ENCODE peak calls at places on chromosomes 4 and X, in four cellular contexts. One of them, this sample, is unnamed.

GRCh38 chrX:20623448-20623847 is 356.7 kb upstream of the RPS6KA3 start:
- DNase-seq in K562: no peak
- DNase-seq in GM12878: no peak
- DNase-seq in SK-N-SH: no peak
- DNase-seq in this sample: no peak

GRCh38 chrX:39725928-39726619 is 371.7 kb downstream of the BCOR start:
- DNase-seq in K562: no peak
- DNase-seq in GM12878: no peak
- DNase-seq in SK-N-SH: peak; percentile 24
- DNase-seq in this sample: no peak

GRCh38 chrX:97027384-97027922 is 143.7 kb downstream of the RPA4 start:
- DNase-seq in GM12878: no peak
- DNase-seq in K562: no peak
- DNase-seq in SK-N-SH: no peak
- DNase-seq in this sample: peak; percentile 0

GRCh38 chrX:150694738-150695410 is 1.7 kb downstream of the MTMR1 start:
- DNase-seq in GM12878: no peak
- DNase-seq in SK-N-SH: no peak
- DNase-seq in K562: peak; percentile 11
- DNase-seq in this sample: no peak

GRCh38 chrX:106898462-106898861 is 4.7 kb downstream of the RIPPLY1 start:
- DNase-seq in SK-N-SH: peak; percentile 14
- DNase-seq in GM12878: peak; percentile 16
- DNase-seq in K562: peak; percentile 12
- DNase-seq in this sample: peak; percentile 80

GRCh38 chr4:139229534-139230039 is 50.4 kb downstream of the MGARP start:
- DNase-seq in K562: peak; percentile 27
- DNase-seq in GM12878: no peak
- DNase-seq in SK-N-SH: peak; percentile 59
- DNase-seq in this sample: peak; percentile 50

GRCh38 chrX:24117288-24117687 is 32.2 kb upstream of the ZFX start:
- DNase-seq in SK-N-SH: no peak
- DNase-seq in GM12878: no peak
- DNase-seq in K562: no peak
- DNase-seq in this sample: no peak

GRCh38 chr4:129322947-129323346 is 227.0 kb downstream of the C4orf33 start:
- DNase-seq in K562: no peak
- DNase-seq in SK-N-SH: no peak
- DNase-seq in GM12878: no peak
- DNase-seq in this sample: no peak

GRCh38 chr4:48739560-48740019 is 40.5 kb downstream of the FRYL start:
- DNase-seq in K562: peak; percentile 30
- DNase-seq in GM12878: peak; percentile 30
- DNase-seq in SK-N-SH: no peak
- DNase-seq in this sample: no peak

GRCh38 chrX:48961585-48962091 is 4.2 kb upstream of the OTUD5 start:
- DNase-seq in GM12878: no peak
- DNase-seq in SK-N-SH: no peak
- DNase-seq in K562: peak; percentile 87
- DNase-seq in this sample: peak; percentile 47

DNA sequence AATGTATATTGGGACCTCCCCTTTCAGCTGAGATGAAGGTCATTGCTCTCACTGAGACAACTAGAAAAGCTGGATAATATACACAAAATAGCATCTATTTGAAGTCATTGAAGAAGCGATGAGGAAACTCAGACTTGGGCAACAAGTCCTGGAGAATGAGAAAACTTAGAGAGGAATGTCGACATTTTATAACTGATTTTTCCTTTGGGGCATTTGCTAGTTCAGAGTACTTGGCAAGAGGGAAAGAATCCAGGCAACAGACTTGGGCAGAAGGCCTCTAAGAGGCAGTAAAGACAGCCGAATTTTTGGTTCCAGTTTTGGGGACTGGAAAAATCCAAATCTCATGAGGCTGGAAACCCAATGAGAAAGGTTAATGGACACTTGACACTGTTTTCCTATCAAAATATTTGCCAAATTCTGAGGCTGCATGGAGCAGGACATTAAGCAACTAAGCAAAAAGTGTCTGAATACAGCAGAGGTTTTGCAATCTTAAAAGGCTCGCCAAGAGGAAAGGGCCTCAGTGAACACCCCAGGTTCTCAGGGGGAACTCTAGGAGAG is 21.0 kb upstream of the ANXA5 start:
- DNase-seq in SK-N-SH: no peak
- DNase-seq in K562: no peak
- DNase-seq in GM12878: no peak
- DNase-seq in this sample: no peak
- TF ChIP-seq TAF1 in SK-N-SH: no peak
- TF ChIP-seq TAF1 in K562: no peak
- TF ChIP-seq TAF1 in GM12878: no peak
- TF ChIP-seq TAF1 in this sample: no peak

GRCh38 chr4:15702941-15703403 is at the start of gene BST1:
- DNase-seq in SK-N-SH: peak; percentile 81
- DNase-seq in GM12878: no peak
- DNase-seq in K562: no peak
- DNase-seq in this sample: no peak
- TF ChIP-seq TAF1 in SK-N-SH: no peak
- TF ChIP-seq TAF1 in GM12878: no peak
- TF ChIP-seq TAF1 in K562: no peak
- TF ChIP-seq TAF1 in this sample: no peak

DNA sequence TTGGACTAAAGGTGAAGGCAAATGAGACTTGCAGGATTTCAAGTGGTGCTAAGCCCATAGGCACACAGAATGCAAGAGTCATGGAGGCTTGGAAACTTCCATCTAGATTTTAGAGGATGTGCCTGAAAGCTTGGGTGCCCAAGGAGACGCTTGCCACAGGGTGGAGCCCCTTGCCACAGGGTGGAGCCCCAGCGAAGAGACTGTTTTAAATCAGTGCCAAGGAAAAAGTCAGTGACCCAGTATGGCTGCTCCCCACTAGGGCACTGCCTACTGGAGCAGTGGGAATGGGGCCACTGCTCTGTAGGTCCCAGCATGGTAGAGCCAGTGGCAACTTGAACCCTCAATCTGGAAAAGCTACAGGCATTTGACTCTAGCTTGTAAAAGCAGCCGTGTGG is 794.2 kb upstream of the LCORL start:
- DNase-seq in K562: no peak
- DNase-seq in SK-N-SH: no peak
- DNase-seq in GM12878: no peak
- DNase-seq in this sample: no peak
- TF ChIP-seq TAF1 in K562: no peak
- TF ChIP-seq TAF1 in SK-N-SH: no peak
- TF ChIP-seq TAF1 in GM12878: no peak
- TF ChIP-seq TAF1 in this sample: no peak

DNA sequence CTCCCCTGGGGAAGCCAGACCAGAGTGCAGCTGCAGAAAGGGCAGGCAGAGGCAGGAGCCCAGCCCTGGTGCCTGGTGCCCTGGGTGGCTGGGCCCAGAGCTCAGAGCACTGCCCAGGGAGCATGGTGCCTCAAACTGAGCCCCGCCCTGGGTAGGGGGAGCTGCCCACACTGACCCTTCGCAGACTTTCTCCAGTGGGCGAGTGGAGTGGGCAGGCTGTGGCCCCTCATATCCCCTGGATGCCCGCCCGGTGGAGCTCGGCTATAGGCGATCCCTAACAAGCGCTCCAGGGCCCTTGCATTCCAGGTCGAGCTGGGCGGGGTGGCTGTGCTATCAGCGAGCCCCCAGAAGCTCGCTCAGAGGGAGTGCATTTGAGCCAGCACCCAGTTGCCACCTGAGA is 17.1 kb upstream of the ADRA2C start:
- DNase-seq in SK-N-SH: no peak
- DNase-seq in GM12878: no peak
- DNase-seq in K562: no peak
- DNase-seq in this sample: no peak
- TF ChIP-seq TAF1 in SK-N-SH: no peak
- TF ChIP-seq TAF1 in GM12878: no peak
- TF ChIP-seq TAF1 in K562: no peak
- TF ChIP-seq TAF1 in this sample: no peak

DNA sequence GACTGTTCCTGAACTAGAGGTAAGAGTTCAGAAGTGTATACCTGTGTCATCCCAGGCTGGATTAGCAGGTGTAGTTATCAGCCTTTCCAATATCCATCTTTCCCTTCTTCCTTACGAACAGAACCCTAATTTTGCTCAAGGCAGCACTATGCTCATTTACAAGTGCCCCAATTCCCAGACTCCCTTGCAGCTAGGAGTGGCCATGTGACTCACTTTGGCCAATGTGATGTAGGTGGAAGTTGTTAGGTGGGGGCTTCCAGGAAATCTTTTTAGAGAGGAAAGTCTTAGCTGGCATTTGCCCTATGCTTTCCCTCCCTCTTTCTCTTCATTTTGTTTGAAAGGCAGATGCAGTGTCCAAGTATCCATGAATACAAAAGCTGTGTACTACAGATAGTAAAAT is 34.8 kb downstream of the HOPX start:
- DNase-seq in SK-N-SH: no peak
- DNase-seq in K562: no peak
- DNase-seq in GM12878: no peak
- DNase-seq in this sample: no peak
- TF ChIP-seq TAF1 in SK-N-SH: no peak
- TF ChIP-seq TAF1 in K562: no peak
- TF ChIP-seq TAF1 in GM12878: no peak
- TF ChIP-seq TAF1 in this sample: no peak

DNA sequence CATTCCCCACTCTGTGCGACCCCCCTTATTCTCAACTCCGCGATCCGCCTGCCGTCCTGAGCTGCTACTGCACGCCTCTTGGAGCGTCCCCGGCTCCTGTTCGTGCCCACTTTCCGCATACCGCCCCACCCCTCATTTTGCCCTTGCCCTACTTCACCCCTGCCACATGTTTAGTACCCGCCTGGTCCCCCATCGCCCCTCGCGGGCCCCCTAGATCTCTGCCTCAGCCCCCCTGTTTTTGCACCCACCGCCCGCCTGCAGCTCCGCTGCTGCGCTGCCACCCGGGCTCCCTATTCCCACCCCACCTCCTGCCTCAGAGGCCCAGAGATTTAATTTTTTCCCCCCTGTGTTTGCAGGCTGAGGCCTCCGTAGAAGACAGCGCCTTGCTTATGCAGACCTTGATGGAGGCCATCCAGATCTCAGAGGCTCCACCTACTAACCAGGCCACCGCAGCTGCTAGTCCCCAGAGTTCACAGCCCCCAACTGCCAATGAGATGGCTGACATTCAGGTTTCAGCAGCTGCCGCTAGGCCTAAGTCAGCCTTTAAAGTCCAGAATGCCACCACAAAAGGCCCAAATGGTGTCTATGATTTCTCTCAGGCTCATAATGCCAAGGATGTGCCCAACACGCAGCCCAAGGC is 1.4 kb downstream of the MAGED1 start:
- DNase-seq in GM12878: no peak
- DNase-seq in SK-N-SH: peak; percentile 46
- DNase-seq in K562: no peak
- DNase-seq in this sample: no peak
- TF ChIP-seq TAF1 in GM12878: peak; percentile 29
- TF ChIP-seq TAF1 in SK-N-SH: no peak
- TF ChIP-seq TAF1 in K562: no peak
- TF ChIP-seq TAF1 in this sample: no peak

GRCh38 chr4:87868482-87868881 is 35.7 kb downstream of the MEPE start:
- DNase-seq in K562: no peak
- DNase-seq in GM12878: no peak
- DNase-seq in SK-N-SH: no peak
- DNase-seq in this sample: no peak
- TF ChIP-seq TAF1 in K562: no peak
- TF ChIP-seq TAF1 in GM12878: no peak
- TF ChIP-seq TAF1 in SK-N-SH: no peak
- TF ChIP-seq TAF1 in this sample: no peak

GRCh38 chrX:73903941-73904340 is 340.9 kb downstream of the CHIC1 start:
- DNase-seq in K562: no peak
- DNase-seq in GM12878: no peak
- DNase-seq in SK-N-SH: no peak
- DNase-seq in this sample: no peak
- TF ChIP-seq TAF1 in K562: no peak
- TF ChIP-seq TAF1 in GM12878: no peak
- TF ChIP-seq TAF1 in SK-N-SH: no peak
- TF ChIP-seq TAF1 in this sample: no peak